ENCODE peak calls at places on chromosomes 4 and X, in four cellular contexts. A, Y, G and O are unnamed samples.

GRCh38 chrX:30659421-30659820 is 6.2 kb downstream of the GK start:
- DNase-seq in A (no peak), Y (no peak), G (no peak), O (no peak)

GRCh38 chr4:36241771-36242170 is 2.5 kb downstream of the ARAP2 start:
- DNase-seq in A (no peak), Y (no peak), G (peak), O (no peak)

GRCh38 chr4:71426381-71427042 is 87.7 kb downstream of the SLC4A4 start:
- DNase-seq in A (no peak), Y (no peak), G (no peak), O (no peak)

GRCh38 chr4:145731026-145731425 is 51.1 kb downstream of the C4orf51 start:
- DNase-seq in A (peak), Y (no peak), G (peak), O (no peak)

GRCh38 chrX:151974336-151975227 is at the start of gene GABRE:
- DNase-seq in A (peak), Y (peak), G (no peak), O (peak)

GRCh38 chr4:88352062-88352461 is 26.6 kb upstream of the HERC6 start:
- DNase-seq in A (no peak), Y (no peak), G (no peak), O (peak)

GRCh38 chr4:22385615-22386014 is 130.3 kb downstream of the ADGRA3 start:
- DNase-seq in A (no peak), Y (no peak), G (no peak), O (no peak)

GRCh38 chr4:62133498-62133897 is 933.4 kb downstream of the ADGRL3 start:
- DNase-seq in A (no peak), Y (no peak), G (no peak), O (no peak)

GRCh38 chr4:76624271-76624681 is 189.2 kb downstream of the SHROOM3 start:
- DNase-seq in A (peak), Y (no peak), G (no peak), O (peak)

GRCh38 chrX:120560405-120560841 is 339 bp downstream of the CUL4B start:
- DNase-seq in A (peak), Y (peak), G (no peak), O (peak)

GRCh38 chr4:53923921-53924320 is 140.5 kb downstream of the CHIC2 start:
- DNase-seq in A (no peak), Y (no peak), G (no peak), O (no peak)

GRCh38 chr4:32488690-32489089 is 1768.5 kb downstream of the PCDH7 start:
- DNase-seq in A (no peak), Y (no peak), G (no peak), O (no peak)

GRCh38 chr4:39621582-39621981 is 17.1 kb downstream of the SMIM14 start:
- DNase-seq in A (peak), Y (no peak), G (no peak), O (peak)

GRCh38 chr4:156983366-156983765 is 11.8 kb upstream of the PDGFC start:
- DNase-seq in A (no peak), Y (no peak), G (no peak), O (no peak)

GRCh38 chr4:94403735-94404134 is 48.0 kb upstream of the PDLIM5 start:
- DNase-seq in A (no peak), Y (no peak), G (no peak), O (no peak)

GRCh38 chr4:38368612-38369011 is 295.4 kb upstream of the KLF3 start:
- DNase-seq in A (no peak), Y (no peak), G (no peak), O (no peak)